ENCODE peak calls at places on chromosome 22, in four cellular contexts. H is SK-N-SH, F is hepatocyte, G is H9. U is an unnamed sample. For H3K79me2, the result is how much of the 10 kb centered on the place peaks cover.

GRCh38 chr22:19892249-19892879 is 37.7 kb upstream of the GNB1L start:
- DNase-seq in F (peak), H (peak), G (no peak), U (no peak)

GRCh38 chr22:44192098-44192810 is 11.5 kb downstream of the PARVG start:
- DNase-seq in G (peak), H (peak), F (no peak), U (peak)

GRCh38 chr22:44703269-44703870 is 1.4 kb downstream of the PRR5 start:
- DNase-seq in H (no peak), G (no peak), F (no peak), U (no peak)

GRCh38 chr22:19446603-19447387 is 716 bp downstream of the C22orf39 start:
- DNase-seq in F (no peak), G (peak), H (no peak), U (no peak)

GRCh38 chr22:49849161-49850020 is 4.3 kb upstream of the ZBED4 start:
- DNase-seq in F (no peak), G (no peak), H (peak), U (no peak)

GRCh38 chr22:22767876-22768602 is 119.6 kb upstream of the IGLL5 start:
- DNase-seq in H (no peak), G (peak), F (no peak), U (no peak)

GRCh38 chr22:47369020-47369419 is 606.6 kb downstream of the TBC1D22A start:
- DNase-seq in F (no peak), G (peak), H (no peak), U (no peak)

GRCh38 chr22:25950101-25950500 is 208.1 kb downstream of the MYO18B start:
- DNase-seq in H (no peak), F (no peak), G (no peak), U (no peak)

GRCh38 chr22:23970816-23971482 is 3.3 kb downstream of the DDT start:
- DNase-seq in G (no peak), F (peak), H (no peak), U (no peak)

GRCh38 chr22:39223091-39223710 is 21.6 kb downstream of the PDGFB start:
- DNase-seq in H (no peak), F (no peak), G (no peak), U (no peak)

GRCh38 chr22:26550498-26551033 is 38.3 kb upstream of the TFIP11 start:
- DNase-seq in F (no peak), G (no peak), H (no peak), U (no peak)

GRCh38 chr22:40325315-40325714 is 21.0 kb upstream of the ADSL start:
- DNase-seq in G (no peak), H (no peak), F (no peak), U (no peak)

GRCh38 chr22:22014285-22014659 is 31.7 kb upstream of the TOP3B start:
- DNase-seq in F (no peak), H (no peak), G (no peak), U (no peak)

GRCh38 chr22:22818861-22819855 is 68.5 kb upstream of the IGLL5 start:
- DNase-seq in G (no peak), H (no peak), F (no peak), U (no peak)

GRCh38 chr22:35229865-35230264 is 27.4 kb upstream of the HMGXB4 start:
- DNase-seq in F (no peak), G (no peak), H (no peak), U (no peak)

GRCh38 chr22:44574581-44575343 is 76.7 kb upstream of the RTL6 start:
- DNase-seq in F (no peak), G (no peak), H (peak), U (no peak)

GRCh38 chr22:50318356-50318697 is 8.5 kb downstream of the DENND6B start:
- DNase-seq in G (no peak), F (no peak), H (peak), U (no peak)

GRCh38 chr22:26893034-26893710 is 235.8 kb downstream of the MIAT start:
- DNase-seq in G (peak), H (no peak), F (no peak), U (no peak)

GRCh38 chr22:21948390-21948789 is 4.3 kb downstream of the PPM1F start:
- DNase-seq in H (no peak), G (no peak), F (no peak), U (no peak)

GRCh38 chr22:39479254-39479653 is 22.4 kb downstream of the MGAT3 start:
- DNase-seq in G (no peak), F (no peak), H (no peak), U (no peak)

GRCh38 chr22:35319244-35319985 is 19.7 kb downstream of the TOM1 start:
- DNase-seq in F (no peak), G (no peak), H (no peak), U (no peak)

GRCh38 chr22:50340157-50340879 is 2.8 kb upstream of the PPP6R2 start:
- DNase-seq in H (peak), F (no peak), G (no peak), U (peak)

GRCh38 chr22:36143956-36144355 is 16.6 kb downstream of the APOL3 start:
- DNase-seq in H (no peak), F (no peak), G (no peak), U (no peak)

GRCh38 chr22:27800250-27801131 is 1.1 kb downstream of the MN1 start:
- DNase-seq in F (no peak), G (no peak), H (peak), U (no peak)

GRCh38 chr22:25362215-25362882 is 142.9 kb downstream of the CRYBB2 start:
- DNase-seq in F (peak), G (peak), H (peak), U (peak)

GRCh38 chr22:27473533-27473932 is 328.0 kb downstream of the MN1 start:
- DNase-seq in H (no peak), F (no peak), G (no peak), U (peak)

GRCh38 chr22:37559901-37560681 is at the start of gene CDC42EP1:
- DNase-seq in H (peak), F (peak), G (peak), U (peak)

GRCh38 chr22:17981497-17981896 is 42.9 kb downstream of the MICAL3 start:
- DNase-seq in H (no peak), F (no peak), G (no peak), U (no peak)
- H2AFZ ChIP-seq in H (no peak), F (no peak), G (no peak), U (no peak)

DNA sequence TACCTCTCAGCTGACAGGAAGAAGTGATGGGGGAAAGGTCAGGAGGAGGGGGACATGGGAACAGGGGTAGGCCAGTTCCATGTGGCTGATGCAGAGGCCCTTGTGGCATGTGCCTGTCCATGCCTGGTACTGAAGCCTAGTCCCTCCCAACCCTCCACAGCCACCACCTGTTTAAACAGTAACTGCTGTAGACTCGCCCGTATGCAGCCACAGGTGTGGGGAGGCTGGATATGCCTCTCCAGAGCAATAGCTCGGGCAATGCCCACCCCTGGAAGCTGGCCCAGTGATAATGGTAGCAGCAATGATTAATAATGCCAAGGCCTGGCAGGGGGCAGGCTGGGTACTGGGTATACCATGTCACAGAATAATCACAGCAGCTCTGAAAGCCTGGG is 2.3 kb downstream of the SMTN start:
- DNase-seq in H (peak), F (no peak), G (no peak), U (no peak)
- H3K27ac ChIP-seq in H (peak), F (peak), G (no peak), U (no peak)

DNA sequence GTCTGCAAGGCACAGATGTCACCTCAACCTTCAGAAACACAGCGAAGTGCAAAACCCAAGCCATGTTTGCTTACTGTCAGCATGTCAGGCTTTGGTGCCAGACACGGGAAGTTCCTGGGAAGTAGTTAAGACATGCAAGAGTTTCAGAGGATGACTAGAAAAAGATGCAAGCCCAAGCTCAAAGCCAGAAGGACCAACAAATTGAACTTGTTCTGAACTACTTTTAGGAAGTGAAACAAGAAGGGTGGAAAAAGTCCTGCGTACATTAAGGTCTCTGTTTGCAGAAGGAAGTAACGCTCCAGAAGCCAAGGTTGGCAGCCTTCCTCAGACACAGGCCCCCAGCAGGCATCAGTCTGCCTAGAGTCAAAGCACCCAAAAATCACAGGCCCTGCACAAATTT is 2.6 kb downstream of the AP1B1 start:
- DNase-seq in H (no peak), G (no peak), F (no peak), U (no peak)
- H3K79me2 ChIP-seq in H (half or more), G (under half), F (half or more), U (half or more)

GRCh38 chr22:31897842-31898241 is 46.5 kb upstream of the YWHAH start:
- DNase-seq in H (no peak), G (no peak), F (no peak), U (no peak)
- H2AFZ ChIP-seq in H (no peak), G (no peak), F (no peak), U (no peak)

GRCh38 chr22:46111645-46112306 is 38.5 kb upstream of the PPARA start:
- DNase-seq in G (peak), F (no peak), H (no peak), U (no peak)

GRCh38 chr22:46108564-46109473 is 41.5 kb upstream of the PPARA start:
- DNase-seq in F (peak), G (peak), H (peak), U (no peak)

GRCh38 chr22:46109474-46110003 is 40.8 kb upstream of the PPARA start:
- DNase-seq in F (no peak), H (no peak), G (no peak), U (no peak)

GRCh38 chr22:46112405-46112804 is 37.9 kb upstream of the PPARA start:
- DNase-seq in H (no peak), G (no peak), F (no peak), U (no peak)

GRCh38 chr22:46110215-46110614 is 40.1 kb upstream of the PPARA start:
- DNase-seq in H (no peak), G (peak), F (no peak), U (peak)
- H3K27ac ChIP-seq in H (peak), G (no peak), F (no peak), U (no peak)

GRCh38 chr22:42919199-42919598 is 62.1 kb upstream of the ARFGAP3 start:
- DNase-seq in H (no peak), F (no peak), G (no peak), U (peak)
- H3K79me2 ChIP-seq in H (half or more), F (half or more), G (under half), U (half or more)